ENCODE peak calls at places on chromosomes 7 and 10, in seven cellular contexts. R is colonic mucosa, F is mesenchymal stem cell, X is A673, K is sigmoid colon, A is esophagus squamous epithelium, B is Peyer's patch. M is an unnamed sample. For H3K4me1, the result is how much of the 10 kb centered on the place peaks cover.

GRCh38 chr7:84509522-84509921 is 314.9 kb upstream of the SEMA3A start:
- DNase-seq in R (no peak), F (no peak), X (no peak), B (no peak), K (no peak), A (no peak), M (no peak)

GRCh38 chr7:77455334-77455733 is 39.2 kb upstream of the GSAP start:
- DNase-seq in A (no peak), B (no peak), R (peak), F (peak), X (no peak), K (no peak), M (no peak)

GRCh38 chr10:1939016-1939415 is 201.7 kb upstream of the ADARB2 start:
- DNase-seq in K (no peak), A (no peak), R (no peak), F (no peak), B (no peak), X (no peak), M (peak)

GRCh38 chr10:59234814-59235429 is 58.5 kb downstream of the PHYHIPL start:
- DNase-seq in F (peak), X (peak), B (no peak), A (no peak), K (no peak), R (peak), M (peak)

GRCh38 chr7:14637968-14638367 is 264.6 kb downstream of the DGKB start:
- DNase-seq in R (no peak), B (no peak), X (no peak), A (no peak), F (no peak), K (no peak), M (no peak)

GRCh38 chr10:120732067-120732466 is 119.1 kb upstream of the WDR11 start:
- DNase-seq in R (no peak), B (no peak), A (no peak), K (no peak), X (no peak), F (no peak), M (no peak)

GRCh38 chr10:91198781-91199180 is 21.7 kb upstream of the PCGF5 start:
- DNase-seq in B (no peak), A (no peak), K (no peak), X (no peak), R (no peak), F (peak), M (peak)

GRCh38 chr7:17086403-17086802 is 204.6 kb upstream of the AGR3 start:
- DNase-seq in X (no peak), A (no peak), K (no peak), B (no peak), R (no peak), F (no peak), M (no peak)

GRCh38 chr7:132964886-132965285 is 117.0 kb downstream of the CHCHD3 start:
- DNase-seq in A (no peak), R (no peak), X (peak), B (no peak), K (no peak), F (no peak), M (no peak)

GRCh38 chr10:116852246-116852645 is 2.9 kb downstream of the ENO4 start:
- DNase-seq in A (no peak), X (no peak), K (no peak), B (no peak), F (no peak), R (no peak), M (no peak)

GRCh38 chr10:71581376-71581775 is 138.2 kb downstream of the C10orf105 start:
- DNase-seq in K (no peak), B (peak), F (no peak), X (no peak), R (no peak), A (no peak), M (no peak)

GRCh38 chr7:151809156-151809863 is 67.6 kb downstream of the PRKAG2 start:
- DNase-seq in B (no peak), A (no peak), X (peak), R (no peak), K (no peak), F (no peak), M (no peak)

DNA sequence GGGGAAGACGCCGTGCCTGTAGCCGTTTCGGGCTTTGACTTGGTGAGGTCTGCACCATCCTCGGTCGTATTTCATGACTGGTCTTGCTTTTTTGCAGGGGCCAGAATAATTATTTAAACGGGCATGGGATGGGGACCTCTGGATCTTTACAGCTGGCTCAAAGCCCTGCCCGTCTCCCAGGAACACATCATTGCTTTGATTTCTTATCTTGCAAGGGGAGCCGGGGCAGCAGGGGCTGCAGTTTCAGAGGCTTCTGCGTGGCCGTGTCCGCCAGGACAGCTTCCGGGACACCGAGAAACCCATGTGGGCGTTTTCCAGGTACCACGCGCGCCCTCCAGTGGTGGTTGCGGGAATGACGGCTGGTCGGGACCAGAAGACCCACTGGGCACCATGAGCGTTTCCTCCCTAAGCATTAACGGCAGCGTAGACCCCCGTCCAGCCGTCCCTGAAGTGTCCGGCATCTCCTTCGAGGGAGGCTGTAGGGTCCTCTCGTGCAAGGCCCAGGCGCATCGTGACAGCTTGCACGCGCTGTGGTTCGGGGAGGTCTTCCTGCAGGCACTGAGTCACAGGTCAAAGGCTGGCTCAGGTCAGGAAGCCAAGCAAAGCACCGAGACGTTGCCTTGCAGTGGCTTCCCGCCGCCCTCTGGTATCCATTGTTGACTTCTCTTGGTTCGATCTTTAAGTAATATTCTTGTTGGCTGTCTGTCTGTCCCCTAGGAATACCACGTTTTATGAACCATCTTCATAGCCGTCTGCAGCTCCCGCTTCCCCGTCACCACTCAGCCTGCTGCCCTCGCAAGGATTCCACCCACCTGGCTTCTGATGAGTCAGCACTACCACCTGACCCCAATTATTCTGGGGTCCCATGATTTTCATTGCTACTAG is 16.2 kb upstream of the ZFAND2A start:
- DNase-seq in B (peak), F (peak), K (peak), A (peak), X (peak), R (peak), M (peak)
- H3K4me3 ChIP-seq in B (peak), F (peak), K (no peak), A (no peak), X (peak), R (peak), M (no peak)

DNA sequence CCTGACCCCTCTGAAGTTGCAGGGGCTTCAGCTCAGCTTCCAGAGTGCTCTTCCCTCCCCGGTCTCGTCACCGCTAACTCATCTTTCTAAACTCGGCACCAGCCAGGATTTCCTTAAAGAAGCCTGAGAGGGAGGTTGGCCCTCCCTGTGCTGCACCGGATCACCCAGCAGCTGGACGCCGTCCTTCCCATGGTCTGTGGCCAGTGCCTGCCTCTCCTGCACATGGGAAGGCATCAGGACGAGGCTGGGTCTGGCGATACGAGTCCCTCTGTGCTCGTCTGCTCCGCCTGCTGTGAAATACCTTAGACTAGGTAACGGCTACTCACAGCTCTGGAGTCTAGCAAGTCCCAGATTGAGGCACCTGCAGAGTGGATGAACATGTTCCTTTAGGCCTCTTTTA is 179.1 kb downstream of the ZMYND11 start:
- DNase-seq in R (no peak), A (no peak), X (no peak), B (no peak), F (no peak), K (no peak), M (no peak)
- H3K4me1 ChIP-seq in R (under half), A (under half), X (under half), B (under half), F (under half), K (under half), M (under half)

GRCh38 chr7:159033956-159034938 is 110.4 kb downstream of the VIPR2 start:
- DNase-seq in A (no peak), K (peak), X (no peak), R (peak), F (no peak), B (no peak), M (no peak)
- H3K27ac ChIP-seq in A (no peak), K (no peak), X (no peak), R (no peak), F (no peak), B (no peak), M (no peak)

DNA sequence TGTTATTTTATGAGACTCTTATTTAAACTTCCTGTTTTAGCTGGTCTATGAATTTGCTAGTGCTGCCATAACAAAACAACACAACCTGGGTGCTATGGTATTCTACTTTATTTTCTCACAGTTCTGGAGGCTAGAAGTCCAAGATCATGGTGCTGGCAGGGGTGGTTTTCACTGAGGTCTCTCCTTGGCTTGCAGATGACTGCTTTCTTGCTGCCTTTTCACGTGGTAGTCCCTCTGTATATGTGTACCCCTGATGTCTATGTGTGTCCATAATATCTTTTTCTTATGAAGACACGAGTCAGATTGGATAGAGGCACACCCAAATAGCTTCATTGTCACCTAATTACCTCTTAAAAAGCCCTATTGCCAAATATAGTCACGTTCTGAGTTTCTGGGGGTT is 270.5 kb downstream of the BMPER start:
- DNase-seq in F (no peak), B (no peak), K (no peak), X (no peak), R (no peak), A (no peak), M (no peak)
- H3K4me3 ChIP-seq in F (no peak), B (no peak), K (no peak), X (no peak), R (no peak), A (no peak), M (no peak)

M was measured in CD4-positive, CD25-positive, alpha-beta regulatory T cell.